ENCODE peak calls at places on chromosomes 13 and 19, in four cellular contexts. E, M, Y and U are unnamed samples.

GRCh38 chr13:102317593-102317992 is 84.3 kb downstream of the FGF14 start:
- DNase-seq in Y (no peak), M (no peak), E (no peak), U (no peak)

GRCh38 chr13:25300861-25301346 is 521 bp upstream of the NUP58 start:
- DNase-seq in M (no peak), E (no peak), Y (no peak), U (no peak)

GRCh38 chr13:94656766-94657165 is 55.1 kb downstream of the GPR180 start:
- DNase-seq in E (no peak), Y (no peak), M (peak; percentile 12), U (no peak)

GRCh38 chr13:68056816-68057710 is 826.9 kb upstream of the PCDH9 start:
- DNase-seq in M (no peak), E (no peak), Y (peak; percentile 45), U (no peak)

GRCh38 chr19:4589579-4590410 is 30.3 kb upstream of the SEMA6B start:
- DNase-seq in M (no peak), Y (peak; percentile 65), E (peak; percentile 57), U (no peak)

GRCh38 chr13:28729541-28729940 is 10.8 kb upstream of the SLC46A3 start:
- DNase-seq in Y (no peak), E (no peak), M (no peak), U (no peak)

GRCh38 chr13:58619396-58620113 is 988.0 kb downstream of the PCDH17 start:
- DNase-seq in M (no peak), Y (no peak), E (no peak), U (no peak)

GRCh38 chr19:12703056-12703455 is 6.6 kb upstream of the FBXW9 start:
- DNase-seq in M (no peak), E (peak; percentile 89), Y (peak; percentile 56), U (peak; percentile 87)

GRCh38 chr19:3834349-3835054 is 34.3 kb downstream of the ZFR2 start:
- DNase-seq in E (no peak), Y (no peak), M (no peak), U (no peak)

GRCh38 chr19:51716925-51717324 is 6.9 kb downstream of the HAS1 start:
- DNase-seq in Y (no peak), M (no peak), E (no peak), U (no peak)

GRCh38 chr13:33676700-33677048 is 141.3 kb upstream of the RFC3 start:
- DNase-seq in Y (peak; percentile 88), M (no peak), E (no peak), U (no peak)

GRCh38 chr13:45511310-45512147 is 46.8 kb downstream of the COG3 start:
- DNase-seq in E (no peak), Y (peak; percentile 72), M (peak; percentile 24), U (peak; percentile 33)

GRCh38 chr13:99303863-99304521 is 3.2 kb downstream of the GPR183 start:
- DNase-seq in Y (no peak), M (no peak), E (no peak), U (no peak)

GRCh38 chr19:19672816-19673215 is 4.2 kb downstream of the ZNF101 start:
- DNase-seq in Y (no peak), M (no peak), E (no peak), U (no peak)

GRCh38 chr13:53191091-53191490 is 162.5 kb downstream of the OLFM4 start:
- DNase-seq in Y (no peak), M (no peak), E (no peak), U (peak; percentile 86)

GRCh38 chr19:41577144-41577830 is 1.3 kb downstream of the CEACAM21 start:
- DNase-seq in Y (peak; percentile 27), M (no peak), E (no peak), U (no peak)

GRCh38 chr13:63048648-63049047 is 1633.0 kb upstream of the PCDH20 start:
- DNase-seq in E (no peak), M (no peak), Y (no peak), U (no peak)

GRCh38 chr13:105142556-105142955 is 1392.9 kb downstream of the EFNB2 start:
- DNase-seq in M (no peak), Y (no peak), E (no peak), U (no peak)

GRCh38 chr13:54433511-54434206 is 1405.0 kb downstream of the OLFM4 start:
- DNase-seq in E (no peak), Y (peak; percentile 10), M (no peak), U (no peak)

GRCh38 chr13:100521912-100522490 is 66.6 kb downstream of the GGACT start:
- DNase-seq in Y (no peak), M (no peak), E (no peak), U (no peak)
- TF ChIP-seq ZNF274 in Y (no peak), M (no peak), E (no peak), U (no peak)

GRCh38 chr13:113526466-113527220 is 36.1 kb upstream of the DCUN1D2 start:
- DNase-seq in E (no peak), Y (no peak), M (no peak), U (no peak)
- TF ChIP-seq SUZ12 in E (no peak), Y (no peak), M (no peak), U (no peak)

GRCh38 chr19:35159606-35160005 is 5.1 kb downstream of the FXYD5 start:
- DNase-seq in Y (no peak), M (no peak), E (no peak), U (no peak)
- H3K36me3 ChIP-seq in Y (no peaks in the 10 kb centered on the region), M (peaks cover 46% of the 10 kb centered on the region), E (peaks cover 11% of the 10 kb centered on the region), U (peaks cover 75% of the 10 kb centered on the region)

GRCh38 chr13:36395280-36395679 is 37.0 kb upstream of the CCNA1 start:
- DNase-seq in M (no peak), Y (peak; percentile 5), E (no peak), U (no peak)
- TF ChIP-seq ZNF274 in M (no peak), Y (no peak), E (no peak), U (no peak)

GRCh38 chr19:39737351-39737750 is 478 bp downstream of the CLC start:
- DNase-seq in E (no peak), M (no peak), Y (no peak), U (no peak)
- TF ChIP-seq SUZ12 in E (no peak), M (no peak), Y (no peak), U (no peak)

GRCh38 chr19:9531933-9532332 is 6.5 kb downstream of the ZNF426 start:
- DNase-seq in E (no peak), Y (peak; percentile 9), M (no peak), U (no peak)

GRCh38 chr19:9523885-9524474 is 14.5 kb downstream of the ZNF426 start:
- DNase-seq in M (no peak), E (no peak), Y (no peak), U (no peak)

DNA sequence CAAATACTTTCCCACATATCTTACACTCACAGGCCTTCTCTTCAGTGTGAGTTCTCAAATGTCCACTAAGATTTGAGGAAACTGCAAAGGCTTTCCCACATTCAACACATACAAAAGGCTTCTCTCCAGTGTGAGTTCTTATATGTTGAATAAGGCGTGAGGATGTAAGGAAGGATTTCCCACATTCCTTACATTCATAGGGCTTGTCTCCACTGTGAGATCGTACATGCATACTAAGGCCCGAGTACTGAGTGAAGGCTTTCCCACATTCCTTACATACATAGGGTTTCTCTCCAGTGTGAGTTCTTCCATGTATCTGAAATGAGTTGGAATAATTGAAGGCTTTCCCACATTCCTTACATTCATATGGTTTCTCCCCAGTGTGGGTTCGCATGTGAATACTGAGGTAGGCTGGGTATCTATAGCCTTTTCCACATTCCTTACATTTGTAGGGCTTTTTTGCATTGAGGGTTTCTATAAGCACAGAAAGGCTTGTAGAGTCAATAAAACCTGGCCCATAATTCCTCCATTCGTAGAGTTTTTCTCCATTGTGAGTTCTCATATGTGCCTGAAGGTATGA is 9.6 kb downstream of the ZNF426 start:
- DNase-seq in Y (no peak), M (no peak), E (no peak), U (no peak)
- H3K36me3 ChIP-seq in Y (peaks cover 32% of the 10 kb centered on the region), M (peaks cover 29% of the 10 kb centered on the region), E (peaks cover 51% of the 10 kb centered on the region), U (peaks cover 87% of the 10 kb centered on the region)

GRCh38 chr19:55452381-55453325 is 8.8 kb downstream of the ISOC2 start:
- DNase-seq in M (no peak), Y (peak; percentile 44), E (peak; percentile 95), U (peak; percentile 54)

GRCh38 chr19:55453861-55454260 is 7.6 kb downstream of the ISOC2 start:
- DNase-seq in E (no peak), M (no peak), Y (no peak), U (no peak)

GRCh38 chr19:55456347-55456746 is 5.1 kb downstream of the ISOC2 start:
- DNase-seq in E (no peak), Y (no peak), M (no peak), U (no peak)

GRCh38 chr19:55455576-55456235 is 5.7 kb downstream of the ISOC2 start:
- DNase-seq in E (no peak), Y (no peak), M (no peak), U (no peak)

GRCh38 chr19:55454787-55455243 is 6.6 kb downstream of the ISOC2 start:
- DNase-seq in Y (peak; percentile 34), M (no peak), E (peak; percentile 83), U (no peak)
- TF ChIP-seq ZNF274 in Y (no peak), M (no peak), E (no peak), U (no peak)

GRCh38 chr13:113666324-113666660 is 727 bp upstream of the GRK1 start:
- DNase-seq in Y (no peak), E (no peak), M (no peak), U (no peak)

GRCh38 chr13:113665582-113666323 is 1.3 kb upstream of the GRK1 start:
- DNase-seq in Y (no peak), M (no peak), E (no peak), U (no peak)

GRCh38 chr13:113663934-113664333 is 3.1 kb upstream of the GRK1 start:
- DNase-seq in Y (no peak), E (no peak), M (no peak), U (no peak)

GRCh38 chr13:113666951-113667701 is at the start of gene GRK1:
- DNase-seq in E (no peak), M (no peak), Y (no peak), U (no peak)

DNA sequence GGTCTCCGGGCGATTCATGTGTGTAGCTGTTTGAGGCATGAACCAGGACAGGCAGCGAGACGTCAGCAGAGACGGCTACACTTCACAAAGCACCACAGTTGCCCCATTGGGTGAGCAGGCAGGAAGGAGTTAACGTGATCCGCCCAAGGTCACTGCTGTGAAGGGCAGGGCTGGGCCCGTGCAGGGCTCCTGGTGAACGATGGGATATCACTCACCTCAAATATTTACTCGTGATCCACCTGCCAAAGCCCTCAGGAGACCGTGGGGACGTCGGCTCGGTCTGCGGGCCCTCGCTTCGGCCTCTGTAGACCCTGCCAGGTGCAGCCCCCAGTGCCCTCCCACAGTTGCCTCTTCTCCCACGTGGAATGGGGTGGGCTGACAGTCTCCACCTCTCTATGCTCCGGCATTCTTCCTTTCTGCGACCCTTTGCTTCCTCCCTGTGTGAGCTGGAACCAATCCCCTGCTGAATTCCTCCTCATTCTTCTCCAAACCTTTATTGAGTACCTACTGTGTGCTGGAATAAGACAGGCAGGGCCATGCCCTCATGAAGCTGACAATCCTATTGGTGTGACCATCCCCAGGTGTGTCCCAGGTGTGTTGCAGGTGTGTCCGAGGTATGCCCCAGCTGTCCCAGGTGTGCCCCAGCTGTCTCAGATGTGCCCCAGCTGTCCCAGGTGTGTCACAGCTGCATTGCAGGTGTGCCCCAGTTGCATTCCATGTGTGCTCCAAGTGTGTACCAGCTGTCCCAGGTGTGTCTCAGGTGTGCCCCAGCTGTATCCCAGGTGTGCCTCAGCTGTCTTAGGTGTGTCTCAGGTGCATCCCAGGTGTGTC is 2.1 kb upstream of the GRK1 start:
- DNase-seq in M (no peak), Y (no peak), E (no peak), U (no peak)
- TF ChIP-seq SUZ12 in M (no peak), Y (no peak), E (no peak), U (no peak)

DNA sequence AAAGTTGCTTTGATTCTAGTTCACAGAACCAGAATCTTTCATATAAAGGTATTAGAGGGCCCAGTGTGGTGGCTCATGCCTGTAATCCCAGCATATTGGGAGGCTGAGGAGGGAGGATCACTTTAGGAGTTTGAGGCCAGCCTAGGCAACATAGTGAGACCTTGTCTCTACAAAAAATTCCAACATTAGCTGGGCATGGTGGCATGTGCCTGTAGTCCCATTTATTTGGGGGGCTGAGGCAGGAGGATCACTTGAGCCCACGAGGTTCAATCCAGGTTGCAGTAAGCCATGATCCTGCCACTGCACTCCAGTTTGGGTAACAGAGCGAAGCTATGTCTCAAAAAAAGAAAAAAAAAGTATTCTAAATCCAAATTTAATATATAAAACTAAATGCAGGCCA is 9.1 kb downstream of the LDLR start:
- DNase-seq in Y (no peak), M (no peak), E (no peak), U (no peak)
- H3K36me3 ChIP-seq in Y (peaks cover 25% of the 10 kb centered on the region), M (peaks cover 36% of the 10 kb centered on the region), E (peaks cover 38% of the 10 kb centered on the region), U (peaks cover 88% of the 10 kb centered on the region)